ENCODE peak calls at places on chromosomes 13 and 19, in nine cellular contexts. H, U, Z, M, L, G, N, E and Y are unnamed samples. For H3K4me1, the result is how much of the 10 kb centered on the place peaks cover.

GRCh38 chr13:24040835-24041234 is 119.7 kb upstream of the SPATA13 start:
- DNase-seq in H (no peak), U (no peak), Z (no peak), M (peak), L (no peak), G (no peak), N (no peak), E (no peak), Y (no peak)

GRCh38 chr19:7699422-7700127 is 2.4 kb downstream of the FCER2 start:
- DNase-seq in H (no peak), U (no peak), Z (no peak), M (no peak), L (no peak), G (no peak), N (no peak), E (no peak), Y (no peak)

GRCh38 chr19:38733493-38734175 is 10.6 kb downstream of the CAPN12 start:
- DNase-seq in H (no peak), U (no peak), Z (no peak), M (no peak), L (no peak), G (no peak), N (no peak), E (no peak), Y (peak)

GRCh38 chr19:49442354-49442753 is 1.0 kb upstream of the SLC17A7 start:
- DNase-seq in H (peak), U (no peak), Z (no peak), M (peak), L (peak), G (no peak), N (peak), E (no peak), Y (no peak)

GRCh38 chr13:65057986-65058385 is 2172.2 kb downstream of the PCDH9 start:
- DNase-seq in H (no peak), U (no peak), Z (no peak), M (no peak), L (no peak), G (no peak), N (no peak), E (no peak), Y (no peak)

GRCh38 chr13:112441226-112441625 is 65.1 kb downstream of the SPACA7 start:
- DNase-seq in H (no peak), U (no peak), Z (no peak), M (no peak), L (no peak), G (no peak), N (peak), E (no peak), Y (no peak)

GRCh38 chr19:32651729-32652140 is 23.2 kb downstream of the ANKRD27 start:
- DNase-seq in H (no peak), U (no peak), Z (no peak), M (peak), L (no peak), G (peak), N (no peak), E (no peak), Y (no peak)

GRCh38 chr13:65783383-65783782 is 1446.8 kb downstream of the PCDH9 start:
- DNase-seq in H (no peak), U (no peak), Z (no peak), M (no peak), L (no peak), G (no peak), N (no peak), E (no peak), Y (no peak)

GRCh38 chr13:79246575-79246949 is 159.5 kb downstream of the RBM26 start:
- DNase-seq in H (no peak), U (no peak), Z (no peak), M (no peak), L (no peak), G (no peak), N (no peak), E (no peak), Y (no peak)

GRCh38 chr19:55383279-55383788 is 758 bp downstream of the TMEM238 start:
- DNase-seq in H (no peak), U (no peak), Z (no peak), M (no peak), L (no peak), G (no peak), N (no peak), E (no peak), Y (no peak)

GRCh38 chr19:5458420-5458819 is 3.2 kb downstream of the ZNRF4 start:
- DNase-seq in H (no peak), U (no peak), Z (no peak), M (no peak), L (no peak), G (no peak), N (no peak), E (no peak), Y (no peak)

GRCh38 chr13:33761744-33762143 is 56.2 kb upstream of the RFC3 start:
- DNase-seq in H (peak), U (no peak), Z (no peak), M (peak), L (no peak), G (no peak), N (no peak), E (no peak), Y (no peak)

GRCh38 chr13:36819811-36820140 is 754 bp downstream of the RFXAP start:
- DNase-seq in H (peak), U (no peak), Z (no peak), M (peak), L (no peak), G (peak), N (no peak), E (peak), Y (no peak)

GRCh38 chr19:29680447-29680846 is 15.2 kb downstream of the PLEKHF1 start:
- DNase-seq in H (no peak), U (no peak), Z (no peak), M (no peak), L (no peak), G (no peak), N (no peak), E (peak), Y (no peak)

GRCh38 chr19:16359074-16359473 is 34.4 kb downstream of the KLF2 start:
- DNase-seq in H (no peak), U (no peak), Z (no peak), M (no peak), L (no peak), G (no peak), N (no peak), E (no peak), Y (no peak)

GRCh38 chr19:16359964-16360363 is 35.3 kb downstream of the KLF2 start:
- DNase-seq in H (no peak), U (no peak), Z (no peak), M (no peak), L (no peak), G (no peak), N (no peak), E (no peak), Y (no peak)

GRCh38 chr19:16351133-16351809 is 26.6 kb downstream of the KLF2 start:
- DNase-seq in H (no peak), U (no peak), Z (no peak), M (no peak), L (no peak), G (peak), N (no peak), E (no peak), Y (no peak)

GRCh38 chr19:16358456-16358855 is 33.8 kb downstream of the KLF2 start:
- DNase-seq in H (no peak), U (no peak), Z (no peak), M (no peak), L (no peak), G (no peak), N (no peak), E (no peak), Y (no peak)

DNA sequence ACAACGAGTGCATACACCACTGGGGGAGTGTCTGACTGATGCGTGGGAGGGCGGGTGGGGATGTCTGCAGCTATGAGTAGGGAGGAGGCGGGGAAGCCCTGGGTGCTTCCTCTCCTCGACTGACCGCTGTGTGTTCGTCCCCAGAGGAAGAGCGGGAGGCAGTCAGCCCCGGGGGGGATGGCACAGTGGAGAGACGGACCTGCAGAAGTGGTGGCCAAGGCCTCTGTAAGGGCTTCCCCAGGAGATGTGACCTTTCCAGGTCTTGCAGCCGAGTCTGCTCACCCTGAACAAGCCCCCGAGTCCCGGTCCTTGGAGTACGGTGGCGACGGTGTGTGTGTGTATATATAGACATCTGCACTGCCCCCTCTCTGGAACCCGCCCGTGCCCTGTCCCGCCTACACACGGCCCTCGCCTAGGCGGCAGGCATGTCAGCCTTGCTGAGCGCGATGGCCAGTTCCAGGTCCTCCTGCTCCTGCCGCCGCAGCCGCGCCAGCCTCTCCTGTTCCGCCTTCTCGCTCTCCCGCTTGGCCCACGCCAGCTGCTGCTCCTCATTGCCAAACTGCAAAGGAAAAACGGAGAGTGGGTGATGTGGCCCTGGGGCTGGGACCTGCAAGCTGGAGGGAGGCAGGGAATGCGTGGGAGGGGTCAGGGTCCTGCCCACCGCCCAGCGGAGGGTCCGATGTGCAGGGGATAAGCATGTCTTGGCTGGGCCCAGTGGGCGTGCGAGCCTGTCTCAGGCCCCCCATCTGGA is 30.8 kb downstream of the KLF2 start:
- DNase-seq in H (no peak), U (no peak), Z (no peak), M (no peak), L (no peak), G (no peak), N (no peak), E (no peak), Y (no peak)
- TF ChIP-seq CTCF in H (no peak), U (no peak), Z (no peak), M (no peak), L (no peak), G (no peak), N (no peak), E (no peak), Y (no peak)

DNA sequence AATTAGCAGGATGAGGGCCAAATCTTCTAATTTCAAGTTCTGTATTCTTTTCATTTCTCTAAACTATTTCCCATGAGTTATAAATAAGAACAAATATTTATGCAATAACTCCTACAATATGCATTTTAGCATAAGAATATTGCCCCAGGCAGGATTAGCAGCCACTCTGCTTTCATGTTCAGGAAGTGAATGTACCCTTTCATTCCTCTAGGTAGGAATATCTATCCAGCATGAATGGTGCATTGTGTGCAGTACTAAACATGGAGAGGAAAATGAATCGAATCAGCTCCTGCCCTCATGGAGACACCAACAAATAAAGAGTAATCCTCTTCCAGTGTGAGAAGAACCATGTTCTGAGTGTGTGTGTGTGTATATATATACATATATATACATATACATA is 41.0 kb downstream of the LHFPL6 start:
- DNase-seq in H (no peak), U (no peak), Z (no peak), M (no peak), L (no peak), G (no peak), N (no peak), E (no peak), Y (no peak)
- H3K4me1 ChIP-seq in H (under half), U (under half), Z (under half), M (under half), L (under half), G (under half), N (under half), E (under half), Y (under half)

GRCh38 chr13:44257806-44258205 is 115.8 kb upstream of the SERP2 start:
- DNase-seq in H (no peak), U (no peak), Z (no peak), M (no peak), L (no peak), G (no peak), N (no peak), E (no peak), Y (no peak)

GRCh38 chr13:44249439-44249838 is 124.2 kb upstream of the SERP2 start:
- DNase-seq in H (peak), U (peak), Z (peak), M (no peak), L (peak), G (peak), N (no peak), E (no peak), Y (no peak)

GRCh38 chr13:44252938-44253337 is 120.7 kb upstream of the SERP2 start:
- DNase-seq in H (no peak), U (no peak), Z (no peak), M (no peak), L (no peak), G (no peak), N (no peak), E (no peak), Y (no peak)
- TF ChIP-seq CTCF in H (no peak), U (no peak), Z (no peak), M (no peak), L (no peak), G (no peak), N (no peak), E (no peak), Y (no peak)

GRCh38 chr13:20402881-20403280 is 122.8 kb downstream of the CRYL1 start:
- DNase-seq in H (no peak), U (no peak), Z (no peak), M (no peak), L (no peak), G (no peak), N (no peak), E (no peak), Y (no peak)

GRCh38 chr13:20400774-20401173 is 124.9 kb downstream of the CRYL1 start:
- DNase-seq in H (no peak), U (no peak), Z (no peak), M (no peak), L (no peak), G (peak), N (peak), E (no peak), Y (no peak)

GRCh38 chr13:20403826-20404225 is 121.8 kb downstream of the CRYL1 start:
- DNase-seq in H (no peak), U (no peak), Z (no peak), M (no peak), L (no peak), G (no peak), N (no peak), E (no peak), Y (no peak)

GRCh38 chr13:20401586-20401957 is 124.1 kb downstream of the CRYL1 start:
- DNase-seq in H (no peak), U (no peak), Z (no peak), M (no peak), L (no peak), G (no peak), N (no peak), E (no peak), Y (no peak)

DNA sequence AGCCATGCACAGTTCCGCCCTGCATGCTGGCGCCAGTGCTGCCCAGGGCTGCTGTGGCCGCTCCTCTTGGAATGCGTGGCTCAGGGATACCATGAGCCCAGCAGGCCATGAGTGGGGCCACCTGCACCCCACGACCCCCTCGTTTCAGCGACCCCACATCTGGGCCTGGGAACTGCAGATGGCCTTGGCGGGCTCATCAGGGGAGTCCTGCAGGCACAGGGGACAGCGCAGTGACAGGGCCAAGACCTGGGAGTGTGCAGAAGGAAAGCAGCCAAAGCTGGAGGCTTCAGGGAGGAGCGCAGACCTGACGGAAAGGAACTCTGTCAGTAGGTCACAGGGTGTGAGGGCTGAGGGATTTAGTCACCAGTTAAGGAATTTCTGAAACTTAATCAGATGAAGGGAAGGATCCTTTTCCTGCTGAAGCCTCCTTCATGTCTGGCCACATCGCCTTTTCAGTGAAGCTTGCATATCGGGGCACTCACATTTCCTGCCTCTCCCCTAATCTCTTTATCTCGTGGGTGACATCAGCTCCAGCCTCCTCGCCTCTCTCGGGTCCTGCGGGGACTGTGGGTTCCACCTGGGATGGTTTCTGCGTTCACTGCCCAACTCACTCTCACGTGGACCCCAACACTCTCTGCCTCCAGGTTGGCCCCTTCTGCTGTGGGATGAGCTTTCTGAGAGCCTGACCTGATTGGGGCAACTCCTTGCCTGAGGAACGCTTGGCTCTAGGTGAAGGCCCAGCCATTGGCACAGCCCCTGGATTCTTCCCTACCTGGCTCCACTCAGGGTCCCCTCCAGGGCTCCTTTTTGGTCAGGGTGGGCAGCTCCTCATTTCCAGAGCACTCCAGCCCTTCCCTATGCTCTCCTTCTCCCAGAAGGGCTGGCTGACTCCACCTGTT is 123.5 kb downstream of the CRYL1 start:
- DNase-seq in H (no peak), U (no peak), Z (no peak), M (no peak), L (no peak), G (peak), N (no peak), E (no peak), Y (no peak)
- H3K4me1 ChIP-seq in H (under half), U (under half), Z (under half), M (under half), L (under half), G (under half), N (under half), E (under half), Y (under half)

GRCh38 chr13:89660752-89661151 is 1686.7 kb upstream of the MIR17HG start:
- DNase-seq in H (no peak), U (no peak), Z (no peak), M (no peak), L (no peak), G (no peak), N (no peak), E (no peak), Y (no peak)
- TF ChIP-seq CTCF in H (no peak), U (no peak), Z (no peak), M (no peak), L (no peak), G (no peak), N (no peak), E (no peak), Y (no peak)

GRCh38 chr19:18460900-18461299 is 23.0 kb upstream of the ISYNA1 start:
- DNase-seq in H (no peak), U (no peak), Z (no peak), M (no peak), L (no peak), G (no peak), N (no peak), E (no peak), Y (no peak)
- H3K4me1 ChIP-seq in H (under half), U (under half), Z (under half), M (under half), L (under half), G (under half), N (under half), E (under half), Y (under half)

GRCh38 chr19:31102674-31103073 is 246.6 kb downstream of the TSHZ3 start:
- DNase-seq in H (no peak), U (no peak), Z (no peak), M (no peak), L (no peak), G (no peak), N (no peak), E (no peak), Y (no peak)
- TF ChIP-seq CTCF in H (no peak), U (no peak), Z (no peak), M (no peak), L (no peak), G (no peak), N (no peak), E (no peak), Y (no peak)

DNA sequence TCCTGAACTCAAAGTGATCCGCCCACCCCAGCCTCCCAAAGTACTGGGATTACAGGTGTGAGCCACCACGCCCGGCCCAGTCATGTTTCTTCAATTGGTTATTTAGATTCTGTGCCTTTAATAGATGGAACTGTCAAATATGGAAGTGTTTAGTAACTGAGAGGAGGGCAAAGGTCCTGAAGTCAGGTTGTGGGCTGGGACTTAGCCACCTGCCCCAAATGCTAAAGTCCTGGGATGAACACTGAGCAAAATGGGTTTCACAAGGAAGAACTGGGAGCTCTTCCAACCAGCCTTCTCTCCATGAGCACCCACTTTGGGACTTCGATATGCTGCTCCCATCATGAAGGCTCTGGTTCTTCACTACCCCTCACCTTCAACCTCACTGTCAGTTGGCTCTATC is 21.7 kb downstream of the AKAP8 start:
- DNase-seq in H (no peak), U (no peak), Z (no peak), M (no peak), L (no peak), G (no peak), N (no peak), E (no peak), Y (no peak)
- H3K4me1 ChIP-seq in H (under half), U (under half), Z (under half), M (under half), L (under half), G (under half), N (under half), E (under half), Y (under half)